ENCODE peak calls at places on chromosomes 7 and 10, in seven cellular contexts. K is CD4-positive, CD25-positive, alpha-beta regulatory T cell; R is stimulated activated CD4-positive, alpha-beta T cell treated with anti-CD3 and anti-CD28 coated beads, Interleukin-2, amount 100 ng/mL, for 24 hours; O is stimulated activated CD8-positive, alpha-beta memory T cell treated with anti-CD3 and anti-CD28 coated beads, Interleukin-7, amount 100 ng/mL, for 4 hours; W is ureter; V is fibroblast of lung; E is naive thymus-derived CD8-positive, alpha-beta T cell. F is an unnamed sample.

GRCh38 chr10:100618856-100619255 is 83.1 kb downstream of the HIF1AN start:
- DNase-seq in K (no peak), R (no peak), O (no peak), W (no peak), V (no peak), E (no peak), F (no peak)

GRCh38 chr10:62648941-62649340 is 155.6 kb upstream of the ADO start:
- DNase-seq in K (no peak), R (no peak), O (no peak), W (no peak), V (no peak), E (no peak), F (no peak)

GRCh38 chr10:42962902-42963231 is 114.0 kb upstream of the RET start:
- DNase-seq in K (no peak), R (peak), O (no peak), W (no peak), V (no peak), E (no peak), F (no peak)

GRCh38 chr10:85575441-85575840 is 791.2 kb downstream of the GRID1 start:
- DNase-seq in K (no peak), R (no peak), O (no peak), W (no peak), V (no peak), E (no peak), F (no peak)

GRCh38 chr10:37379991-37380390 is 254.6 kb downstream of the ANKRD30A start:
- DNase-seq in K (no peak), R (no peak), O (no peak), W (no peak), V (no peak), E (no peak), F (no peak)

GRCh38 chr10:85570871-85571270 is 795.7 kb downstream of the GRID1 start:
- DNase-seq in K (no peak), R (no peak), O (no peak), W (no peak), V (no peak), E (no peak), F (no peak)

GRCh38 chr10:11345224-11346054 is 266.0 kb downstream of the USP6NL start:
- DNase-seq in K (no peak), R (no peak), O (no peak), W (no peak), V (no peak), E (no peak), F (no peak)

GRCh38 chr10:104424719-104425118 is 71.1 kb downstream of the CFAP58 start:
- DNase-seq in K (no peak), R (no peak), O (no peak), W (no peak), V (peak), E (no peak), F (no peak)

GRCh38 chr7:105336009-105336408 is 52.7 kb downstream of the SRPK2 start:
- DNase-seq in K (peak), R (no peak), O (no peak), W (no peak), V (peak), E (peak), F (no peak)

GRCh38 chr7:93620057-93620456 is 45.5 kb upstream of the CALCR start:
- DNase-seq in K (no peak), R (no peak), O (no peak), W (no peak), V (no peak), E (no peak), F (no peak)

GRCh38 chr10:6204341-6205191 is 1.8 kb downstream of the PFKFB3 start:
- DNase-seq in K (peak), R (no peak), O (no peak), W (peak), V (peak), E (no peak), F (no peak)